ENCODE peak calls at places on chromosomes 16 and 17, in six cellular contexts. X is CD4-positive, CD25-positive, alpha-beta regulatory T cell; W is NCI-H460; J is activated CD8-positive, alpha-beta memory T cell treated with anti-CD3 and anti-CD28 coated beads, Interleukin-2, amount 50 U/mL, for 48 hours; Z is naive thymus-derived CD8-positive, alpha-beta T cell; E is activated CD4-positive, alpha-beta T cell treated with anti-CD3 and anti-CD28 coated beads for 48 hours. O is an unnamed sample.

GRCh38 chr17:37041931-37042330 is 93.2 kb downstream of the AATF start:
- DNase-seq in X (no peak), W (no peak), J (no peak), Z (no peak), E (no peak), O (no peak)

GRCh38 chr16:14449790-14450463 is 180.1 kb downstream of the PARN start:
- DNase-seq in X (no peak), W (no peak), J (no peak), Z (no peak), E (no peak), O (no peak)

GRCh38 chr17:951388-952132 is 28.0 kb downstream of the NXN start:
- DNase-seq in X (no peak), W (no peak), J (no peak), Z (no peak), E (no peak), O (peak; percentile 82)

GRCh38 chr17:81683208-81683583 is 401 bp downstream of the ARL16 start:
- DNase-seq in X (no peak), W (no peak), J (no peak), Z (no peak), E (peak; percentile 27), O (no peak)

GRCh38 chr16:4904108-4904941 is 32.6 kb downstream of the PPL start:
- DNase-seq in X (no peak), W (no peak), J (no peak), Z (no peak), E (no peak), O (no peak)

GRCh38 chr16:29226782-29227181 is 179.7 kb downstream of the NPIPB11 start:
- DNase-seq in X (no peak), W (no peak), J (no peak), Z (no peak), E (no peak), O (no peak)

GRCh38 chr16:75653926-75654325 is 6.4 kb downstream of the TERF2IP start:
- DNase-seq in X (no peak), W (no peak), J (no peak), Z (no peak), E (no peak), O (peak; percentile 46)

GRCh38 chr17:32298298-32298697 is 32.7 kb downstream of the RHBDL3 start:
- DNase-seq in X (no peak), W (no peak), J (no peak), Z (no peak), E (no peak), O (no peak)

GRCh38 chr17:76725580-76726230 is 701 bp downstream of the JMJD6 start:
- DNase-seq in X (peak; percentile 79), W (no peak), J (peak; percentile 87), Z (peak; percentile 59), E (peak; percentile 85), O (no peak)

GRCh38 chr17:53548252-53548651 is 274.5 kb upstream of the KIF2B start:
- DNase-seq in X (no peak), W (no peak), J (no peak), Z (no peak), E (no peak), O (no peak)